ENCODE peak calls at places on chromosomes 3 and 15, in seven cellular contexts. I is ovary, Y is K562, Q is tibial artery, H is HepG2, D is lung, E is foreskin keratinocyte. Z is an unnamed sample. For H3K4me1, the result is how much of the 10 kb centered on the place peaks cover.

GRCh38 chr3:154615451-154615850 is 185.5 kb upstream of the GPR149 start:
- DNase-seq in E (peak), Y (no peak), Q (no peak), H (no peak), I (no peak), D (no peak), Z (no peak)

GRCh38 chr3:143002727-143003126 is 1.4 kb downstream of the U2SURP start:
- DNase-seq in Y (no peak), E (no peak), H (no peak), Q (no peak), D (no peak), I (no peak), Z (no peak)

GRCh38 chr3:171225698-171226097 is 199.2 kb upstream of the SLC2A2 start:
- DNase-seq in I (no peak), Y (no peak), H (no peak), D (no peak), Q (no peak), E (peak), Z (no peak)

GRCh38 chr15:60799885-60800728 is 321.2 kb upstream of the ICE2 start:
- DNase-seq in Q (no peak), I (no peak), Y (no peak), H (no peak), E (no peak), D (no peak), Z (no peak)

GRCh38 chr3:60841355-60841754 is 409.9 kb downstream of the FHIT start:
- DNase-seq in D (no peak), Q (no peak), I (no peak), H (peak), E (no peak), Y (no peak), Z (no peak)

GRCh38 chr3:27960133-27960532 is 238.0 kb upstream of the EOMES start:
- DNase-seq in Q (no peak), Y (no peak), I (no peak), H (no peak), E (peak), D (no peak), Z (no peak)

GRCh38 chr3:167929937-167930336 is 165.8 kb downstream of the GOLIM4 start:
- DNase-seq in E (no peak), D (no peak), Y (no peak), I (no peak), Q (no peak), H (no peak), Z (no peak)

GRCh38 chr15:92449476-92449875 is 55.8 kb downstream of the ST8SIA2 start:
- DNase-seq in I (no peak), D (no peak), E (peak), H (no peak), Q (no peak), Y (no peak), Z (no peak)

GRCh38 chr3:93991286-93992030 is 11.5 kb downstream of the ARL13B start:
- DNase-seq in E (no peak), I (no peak), Q (no peak), D (no peak), Y (no peak), H (no peak), Z (no peak)

GRCh38 chr3:126957776-126958637 is 24.9 kb upstream of the PLXNA1 start:
- DNase-seq in D (no peak), Y (no peak), I (peak), E (no peak), H (no peak), Q (peak), Z (peak)

GRCh38 chr15:48625126-48625525 is 20.4 kb downstream of the FBN1 start:
- DNase-seq in E (no peak), Y (no peak), Q (no peak), D (no peak), I (no peak), H (no peak), Z (no peak)
- H3K27ac ChIP-seq in E (no peak), Y (no peak), Q (peak), D (no peak), I (no peak), H (no peak), Z (no peak)

GRCh38 chr3:46935989-46936620 is 40.4 kb downstream of the CCDC12 start:
- DNase-seq in E (no peak), I (no peak), H (no peak), Y (no peak), D (no peak), Q (peak), Z (peak)

GRCh38 chr3:46934508-46935167 is 41.9 kb downstream of the CCDC12 start:
- DNase-seq in H (no peak), Y (no peak), I (peak), Q (peak), E (peak), D (no peak), Z (no peak)

GRCh38 chr3:46938118-46938517 is 38.4 kb downstream of the CCDC12 start:
- DNase-seq in Y (no peak), I (no peak), H (no peak), D (no peak), Q (no peak), E (no peak), Z (no peak)

GRCh38 chr3:46935168-46935858 is 41.2 kb downstream of the CCDC12 start:
- DNase-seq in Y (peak), Q (peak), E (peak), I (peak), D (peak), H (peak), Z (peak)

DNA sequence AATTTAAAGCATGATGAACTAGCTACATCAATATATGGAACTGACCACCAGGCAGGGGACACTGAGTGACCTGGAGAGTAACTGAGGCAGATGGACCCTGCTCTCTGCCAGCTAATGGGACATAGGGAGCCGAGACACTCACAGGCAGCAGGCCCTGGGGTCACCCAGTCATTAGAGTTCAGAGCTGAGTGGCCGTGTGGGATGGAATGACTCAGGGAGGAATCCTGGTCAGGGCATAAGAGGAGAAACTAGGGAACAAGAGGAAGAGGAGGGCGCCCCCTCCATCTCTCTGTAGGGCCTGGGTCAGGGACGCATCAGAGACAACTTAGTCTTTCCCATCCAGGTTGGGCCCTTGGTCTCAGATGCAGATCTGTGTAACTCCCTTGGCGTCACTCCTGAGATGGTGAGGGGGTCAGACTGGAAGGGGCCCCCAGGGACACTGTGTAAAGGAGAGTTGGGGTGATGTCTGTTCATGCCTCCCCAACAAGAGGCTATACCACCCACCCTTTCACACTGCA is 39.8 kb downstream of the CCDC12 start:
- DNase-seq in Q (peak), I (no peak), E (no peak), D (no peak), H (no peak), Y (no peak), Z (no peak)
- H3K4me1 ChIP-seq in Q (half or more), I (under half), E (under half), D (under half), H (half or more), Y (under half), Z (under half)

GRCh38 chr3:124625084-124625483 is 105.2 kb upstream of the UMPS start:
- DNase-seq in I (no peak), D (no peak), H (no peak), Y (no peak), E (no peak), Q (no peak), Z (no peak)
- H3K27ac ChIP-seq in I (no peak), D (no peak), H (peak), Y (no peak), E (no peak), Q (no peak), Z (no peak)

GRCh38 chr3:17420668-17421067 is 321.8 kb downstream of the TBC1D5 start:
- DNase-seq in Q (no peak), H (peak), Y (no peak), D (no peak), I (no peak), E (no peak), Z (no peak)

GRCh38 chr3:17424137-17424536 is 318.3 kb downstream of the TBC1D5 start:
- DNase-seq in Q (no peak), H (no peak), E (no peak), D (no peak), Y (no peak), I (no peak), Z (no peak)

GRCh38 chr3:17422636-17423035 is 319.8 kb downstream of the TBC1D5 start:
- DNase-seq in Q (no peak), I (no peak), Y (no peak), H (no peak), D (no peak), E (no peak), Z (no peak)
- H3K4me1 ChIP-seq in Q (under half), I (under half), Y (under half), H (under half), D (under half), E (under half), Z (under half)

DNA sequence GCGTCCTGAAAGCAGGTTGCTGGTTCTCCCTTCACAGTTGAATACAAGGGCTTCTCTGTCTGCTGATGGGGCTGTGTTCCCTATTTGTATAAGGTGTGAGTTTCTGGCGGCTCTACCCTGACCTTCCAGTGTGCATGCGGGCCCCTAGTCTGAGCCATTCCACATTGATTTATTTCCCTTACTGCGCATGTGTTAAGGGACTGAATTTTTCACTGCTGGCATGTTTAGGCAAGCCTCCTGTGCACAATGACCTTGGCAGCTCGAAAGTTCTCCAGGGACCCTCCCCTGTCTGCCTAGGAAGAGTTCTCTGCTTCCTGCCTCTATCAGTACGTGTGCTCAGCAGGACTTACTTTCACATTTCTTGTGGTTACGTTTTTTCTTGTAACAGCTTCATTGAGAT is 11.4 kb downstream of the TRAK1 start:
- DNase-seq in H (peak), D (no peak), Y (no peak), E (peak), I (no peak), Q (no peak), Z (no peak)
- H3K27ac ChIP-seq in H (peak), D (peak), Y (no peak), E (no peak), I (no peak), Q (peak), Z (no peak)

GRCh38 chr3:106401666-106402319 is 533.0 kb upstream of the CBLB start:
- DNase-seq in Y (no peak), E (peak), H (no peak), I (no peak), Q (no peak), D (no peak), Z (no peak)
- H3K4me1 ChIP-seq in Y (under half), E (under half), H (under half), I (under half), Q (under half), D (under half), Z (under half)